ENCODE peak calls at places on chromosomes 5 and 9, in ten cellular contexts. V is non-pigmented ciliary epithelial cell; W is kidney; N is activated CD4-positive, alpha-beta T cell treated with anti-CD3 and anti-CD28 coated beads, Interleukin-2, amount 50 U/mL, for 48 hours; O is AG20443; M is GM23248; Q is Karpas-422; H is stimulated activated CD8-positive, alpha-beta memory T cell treated with anti-CD3 and anti-CD28 coated beads, Interleukin-4, amount 100 ng/mL, for 24 hours; L is activated naive CD4-positive, alpha-beta T cell treated with anti-CD3 and anti-CD28 coated beads for 36 hours; B is CD8-positive, alpha-beta memory T cell. F is an unnamed sample.

GRCh38 chr9:35350827-35351549 is 138.9 kb upstream of the RUSC2 start:
- DNase-seq in V (no peak), W (no peak), N (no peak), O (no peak), M (peak; percentile 70), Q (no peak), H (no peak), L (no peak), B (no peak), F (no peak)

GRCh38 chr5:139104577-139105271 is 93.4 kb downstream of the SIL1 start:
- DNase-seq in V (peak; percentile 64), W (peak; percentile 78), N (no peak), O (peak; percentile 98), M (peak; percentile 97), Q (no peak), H (no peak), L (no peak), B (no peak), F (no peak)

GRCh38 chr9:136969150-136969549 is 8.2 kb upstream of the PTGDS start:
- DNase-seq in V (no peak), W (no peak), N (no peak), O (no peak), M (no peak), Q (no peak), H (no peak), L (no peak), B (no peak), F (no peak)

GRCh38 chr5:131112424-131112823 is 52.6 kb downstream of the HINT1 start:
- DNase-seq in V (no peak), W (no peak), N (no peak), O (no peak), M (no peak), Q (no peak), H (no peak), L (no peak), B (no peak), F (no peak)

GRCh38 chr9:120730661-120731514 is 16.6 kb upstream of the MEGF9 start:
- DNase-seq in V (peak; percentile 93), W (peak; percentile 78), N (no peak), O (peak; percentile 77), M (peak; percentile 92), Q (peak; percentile 98), H (no peak), L (no peak), B (no peak), F (no peak)

GRCh38 chr5:150487199-150488061 is 20.5 kb upstream of the NDST1 start:
- DNase-seq in V (no peak), W (no peak), N (no peak), O (no peak), M (peak; percentile 68), Q (peak; percentile 69), H (no peak), L (no peak), B (no peak), F (no peak)

GRCh38 chr5:14146725-14147124 is 3.6 kb downstream of the TRIO start:
- DNase-seq in V (no peak), W (no peak), N (no peak), O (no peak), M (peak; percentile 34), Q (no peak), H (no peak), L (no peak), B (no peak), F (no peak)

GRCh38 chr5:140116716-140117115 is 2.8 kb downstream of the PURA start:
- DNase-seq in V (no peak), W (no peak), N (no peak), O (no peak), M (peak; percentile 8), Q (no peak), H (no peak), L (no peak), B (no peak), F (no peak)

GRCh38 chr5:91898865-91899264 is 515.7 kb upstream of the ARRDC3 start:
- DNase-seq in V (no peak), W (no peak), N (no peak), O (no peak), M (no peak), Q (no peak), H (no peak), L (no peak), B (no peak), F (no peak)

GRCh38 chr9:70229579-70229978 is 29.2 kb upstream of the SMC5 start:
- DNase-seq in V (no peak), W (no peak), N (no peak), O (peak; percentile 33), M (peak; percentile 69), Q (peak; percentile 59), H (no peak), L (no peak), B (no peak), F (no peak)

F was measured in B cell.